ENCODE peak calls at places on chromosomes 3 and 15, in seven cellular contexts. B is T follicular helper cell; S is HS-27A; A is activated effector memory CD4-positive, alpha-beta T cell treated with Interleukin-2 at 50 U/mL for 16 hours; C is Ammon's horn; V is Caco-2; Q is CD4-positive, alpha-beta memory T cell. T is an unnamed sample.

GRCh38 chr3:127174715-127175140 is 18.2 kb upstream of the PRR23E start:
- DNase-seq in B (no peak), S (no peak), A (no peak), C (no peak), V (no peak), Q (no peak), T (no peak)

GRCh38 chr3:107518050-107518449 is 4.7 kb upstream of the BBX start:
- DNase-seq in B (no peak), S (no peak), A (no peak), C (no peak), V (no peak), Q (no peak), T (no peak)

GRCh38 chr3:138323971-138324370 is 5.7 kb downstream of the NME9 start:
- DNase-seq in B (no peak), S (no peak), A (no peak), C (no peak), V (no peak), Q (no peak), T (no peak)

GRCh38 chr3:111989061-111989678 is 9.6 kb upstream of the TAGLN3 start:
- DNase-seq in B (no peak), S (no peak), A (no peak), C (peak; percentile 80), V (no peak), Q (peak; percentile 23), T (peak; percentile 82)

GRCh38 chr15:40769310-40770146 is at the start of gene C15orf62:
- DNase-seq in B (peak; percentile 39), S (no peak), A (no peak), C (peak; percentile 47), V (no peak), Q (no peak), T (peak; percentile 94)

GRCh38 chr3:171001957-171002694 is 24.4 kb downstream of the SLC2A2 start:
- DNase-seq in B (no peak), S (peak; percentile 36), A (no peak), C (peak; percentile 46), V (peak; percentile 87), Q (no peak), T (peak; percentile 43)

GRCh38 chr15:92845109-92845508 is 55.0 kb upstream of the CHD2 start:
- DNase-seq in B (no peak), S (no peak), A (no peak), C (peak; percentile 40), V (no peak), Q (peak; percentile 69), T (peak; percentile 39)

GRCh38 chr3:16890605-16891333 is 6.0 kb downstream of the PLCL2 start:
- DNase-seq in B (no peak), S (no peak), A (no peak), C (no peak), V (no peak), Q (no peak), T (no peak)

GRCh38 chr3:98884675-98885371 is 16.7 kb downstream of the DCBLD2 start:
- DNase-seq in B (no peak), S (no peak), A (no peak), C (no peak), V (no peak), Q (no peak), T (no peak)

GRCh38 chr3:161602451-161602850 is 105.8 kb downstream of the OTOL1 start:
- DNase-seq in B (no peak), S (no peak), A (no peak), C (no peak), V (no peak), Q (no peak), T (no peak)